ENCODE peak calls at places on chromosomes 16 and 17, in four cellular contexts. M, U, A and B are unnamed samples.

GRCh38 chr17:16363749-16364536 is 10.7 kb upstream of the CENPV start:
- DNase-seq in M (peak; percentile 70), A (peak; percentile 57), U (peak; percentile 73), B (peak; percentile 61)

GRCh38 chr16:3458278-3458851 is 14.9 kb downstream of the NAA60 start:
- DNase-seq in M (no peak), U (no peak), A (no peak), B (no peak)

GRCh38 chr17:5418858-5419355 is 555 bp downstream of the NUP88 start:
- DNase-seq in U (no peak), M (peak; percentile 52), A (peak; percentile 41), B (peak; percentile 43)

GRCh38 chr16:83040174-83040573 is 413.4 kb downstream of the CDH13 start:
- DNase-seq in M (no peak), A (no peak), U (no peak), B (no peak)

GRCh38 chr16:17501321-17501720 is 30.6 kb upstream of the XYLT1 start:
- DNase-seq in A (no peak), U (no peak), M (no peak), B (no peak)

GRCh38 chr17:42553866-42554249 is 1.1 kb downstream of the HSD17B1 start:
- DNase-seq in M (no peak), A (peak; percentile 11), U (no peak), B (peak; percentile 81)

GRCh38 chr16:74605746-74606520 is 981 bp downstream of the GLG1 start:
- DNase-seq in U (no peak), A (no peak), M (no peak), B (no peak)

GRCh38 chr17:82943339-82943738 is 103.5 kb upstream of the ZNF750 start:
- DNase-seq in U (peak; percentile 7), A (no peak), M (no peak), B (peak; percentile 20)

GRCh38 chr16:49592507-49593422 is 219.2 kb downstream of the C16orf78 start:
- DNase-seq in M (no peak), U (no peak), A (peak; percentile 27), B (no peak)

GRCh38 chr17:1031711-1032110 is 34.8 kb downstream of the TIMM22 start:
- DNase-seq in U (peak; percentile 83), M (peak; percentile 35), A (no peak), B (peak; percentile 60)

GRCh38 chr16:9003322-9003721 is 39.6 kb upstream of the USP7 start:
- DNase-seq in M (peak; percentile 78), U (no peak), A (no peak), B (peak; percentile 59)

GRCh38 chr16:704552-705380 is 835 bp downstream of the FBXL16 start:
- DNase-seq in A (no peak), M (no peak), U (no peak), B (no peak)

GRCh38 chr16:66751135-66751991 is at the start of gene DYNC1LI2:
- DNase-seq in A (peak; percentile 79), M (peak; percentile 58), U (peak; percentile 85), B (peak; percentile 83)
- TF ChIP-seq CTCF in A (peak; percentile 67), M (peak; percentile 93), U (peak; percentile 93), B (peak; percentile 86)

DNA sequence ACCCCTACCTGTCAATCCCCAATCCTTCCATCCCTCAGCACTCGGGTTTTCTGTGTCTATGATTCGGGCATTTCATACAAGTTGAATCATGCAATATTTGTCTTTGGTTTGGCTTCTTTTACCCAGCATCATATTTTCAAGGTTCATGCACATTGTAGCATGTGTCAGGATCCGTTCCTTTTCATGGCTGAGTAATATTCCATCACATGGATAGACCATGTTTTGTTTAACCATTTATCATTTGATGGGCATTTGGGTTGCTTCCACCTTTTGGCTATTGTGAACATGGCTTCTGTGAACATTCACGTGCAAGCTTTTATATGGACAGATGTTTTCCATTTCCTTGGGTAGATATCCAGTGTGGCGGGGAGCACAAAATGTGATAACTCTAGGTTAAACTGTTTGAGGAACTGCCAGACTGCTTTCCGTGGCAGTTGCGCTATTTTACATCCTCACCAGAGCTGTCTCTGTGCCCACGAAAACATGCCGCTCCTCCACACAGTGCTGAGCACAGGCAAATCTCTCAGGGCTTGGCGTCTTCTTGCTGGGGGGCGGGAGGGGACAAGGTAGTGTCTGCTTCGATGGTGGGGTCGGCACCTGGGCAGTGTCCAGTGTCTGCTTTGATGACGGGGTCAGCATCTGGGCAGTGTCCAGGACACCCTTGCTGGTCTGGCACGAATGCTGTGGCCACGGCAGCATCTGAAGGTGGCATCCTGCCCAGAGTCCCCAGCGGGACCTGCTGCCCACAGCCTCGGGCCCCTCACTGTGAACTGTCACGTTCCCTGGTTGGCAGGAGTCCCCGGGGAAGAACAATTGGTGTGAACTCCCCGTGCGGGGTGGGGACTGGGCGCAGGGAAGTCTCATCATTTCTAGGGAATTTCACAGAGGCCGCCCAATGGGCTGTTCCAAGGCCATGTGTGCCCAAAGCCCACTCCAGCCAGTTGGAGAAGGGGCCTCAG is 32.4 kb upstream of the JPH3 start:
- DNase-seq in A (no peak), U (no peak), M (no peak), B (no peak)
- H3K27ac ChIP-seq in A (no peak overlapping the region), U (no peak overlapping the region), M (peak overlapping the region; percentile 25), B (no peak overlapping the region)

DNA sequence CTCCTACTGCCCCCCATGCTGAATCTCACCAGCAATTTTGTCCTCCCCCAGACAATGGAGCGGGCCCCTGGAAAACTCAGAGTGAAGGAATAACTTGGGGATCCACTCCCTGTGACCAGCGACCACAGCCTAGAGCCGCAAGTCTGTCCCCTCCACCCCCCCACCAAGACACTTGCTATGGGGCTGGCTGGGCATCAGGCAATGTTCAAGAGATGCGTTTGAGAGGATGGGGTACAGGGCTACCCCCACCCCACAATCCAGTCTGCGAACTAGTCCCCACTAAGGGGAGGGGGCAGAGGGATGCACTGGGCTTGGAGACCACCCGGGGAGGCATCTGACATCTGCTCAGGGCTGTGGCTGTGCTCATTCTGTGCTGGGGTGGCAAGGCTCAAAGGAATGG is 2.4 kb downstream of the PPL start:
- DNase-seq in A (no peak), M (no peak), U (no peak), B (peak; percentile 16)
- TF ChIP-seq CTCF in A (no peak), M (no peak), U (no peak), B (no peak)

DNA sequence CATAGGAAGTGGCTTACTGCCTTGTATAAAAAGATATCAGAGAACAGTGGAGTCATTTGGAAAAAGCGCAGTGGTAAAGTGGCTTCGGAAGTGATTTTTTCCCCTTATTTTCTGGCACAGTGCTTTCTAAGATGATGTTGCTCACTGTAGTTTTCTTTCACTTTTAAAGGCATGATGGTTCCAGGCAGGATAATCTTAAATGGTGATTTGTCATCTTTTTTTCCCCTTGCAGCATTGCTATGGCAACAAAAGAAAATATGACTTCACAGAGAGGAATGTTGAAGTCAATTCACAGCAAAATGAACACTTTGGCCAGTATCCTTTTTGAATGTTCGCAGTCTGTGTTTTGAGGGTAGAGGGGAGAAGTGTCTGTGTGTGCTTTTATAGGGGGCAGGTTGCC is 42.5 kb downstream of the GOSR1 start:
- DNase-seq in M (no peak), A (no peak), U (no peak), B (no peak)
- H3K27ac ChIP-seq in M (no peak overlapping the region), A (no peak overlapping the region), U (peak overlapping the region; percentile 38), B (peak overlapping the region; percentile 45)